ENCODE peak calls at places on chromosomes 4 and X, in ten cellular contexts. J is sciatic nerve; Q is endothelial cell of umbilical vein; H is NCI-H2081 treated with DMSO at 0.1 percent for 48 hours; G is NCI-H2029; T is stimulated activated CD4-positive, alpha-beta T cell treated with anti-CD3 and anti-CD28 coated beads, Interleukin-4, amount 100 ng/mL, for 48 hours; Y is GM04503; F is activated CD4-positive, alpha-beta T cell treated with anti-CD3 and anti-CD28 coated beads for 36 hours; K is NCI-H774; E is astrocyte of the spinal cord. P is an unnamed sample.

GRCh38 chr4:8675383-8675782 is 82.8 kb downstream of the CPZ start:
- DNase-seq in Q (no peak), H (no peak), K (no peak), Y (no peak), E (no peak), J (no peak), G (no peak), F (peak; percentile 10), T (no peak), P (no peak)

GRCh38 chrX:41010188-41010846 is 74.9 kb upstream of the USP9X start:
- DNase-seq in T (peak; percentile 11), E (peak; percentile 86), Q (peak; percentile 91), G (peak; percentile 32), Y (peak; percentile 65), J (peak; percentile 81), H (no peak), F (peak; percentile 65), K (no peak), P (no peak)

GRCh38 chr4:119865389-119865788 is 201.3 kb downstream of the MAD2L1 start:
- DNase-seq in J (no peak), Q (no peak), T (no peak), Y (no peak), H (no peak), G (no peak), E (no peak), F (no peak), K (no peak), P (no peak)

GRCh38 chr4:161762796-161763195 is 401.0 kb downstream of the FSTL5 start:
- DNase-seq in J (no peak), F (no peak), E (peak; percentile 88), T (no peak), G (no peak), Q (peak; percentile 69), K (no peak), Y (peak; percentile 13), H (no peak), P (no peak)

GRCh38 chr4:76192221-76192620 is 21.4 kb downstream of the SCARB2 start:
- DNase-seq in T (no peak), K (no peak), F (no peak), H (no peak), Y (no peak), G (no peak), E (no peak), Q (no peak), J (no peak), P (no peak)

GRCh38 chr4:90503677-90504076 is 376.5 kb downstream of the CCSER1 start:
- DNase-seq in K (no peak), Y (no peak), Q (no peak), F (no peak), T (no peak), G (no peak), J (no peak), E (no peak), H (no peak), P (no peak)

GRCh38 chrX:110402091-110402854 is 43.6 kb downstream of the RTL9 start:
- DNase-seq in Q (no peak), E (peak; percentile 34), K (no peak), T (no peak), F (no peak), H (no peak), G (no peak), Y (no peak), J (no peak), P (peak; percentile 68)

GRCh38 chr4:140047017-140047640 is 106.9 kb downstream of the MAML3 start:
- DNase-seq in H (no peak), K (no peak), E (peak; percentile 24), T (no peak), F (no peak), J (no peak), Y (no peak), Q (peak; percentile 43), G (no peak), P (no peak)

GRCh38 chr4:15926486-15926885 is 12.1 kb downstream of the FGFBP1 start:
- DNase-seq in Y (no peak), F (no peak), T (no peak), E (no peak), J (no peak), H (no peak), G (no peak), K (no peak), Q (no peak), P (no peak)

GRCh38 chrX:13219990-13220764 is 99.7 kb downstream of the ATXN3L start:
- DNase-seq in E (peak; percentile 48), Q (no peak), T (no peak), Y (no peak), H (no peak), G (no peak), F (no peak), K (no peak), J (no peak), P (no peak)

GRCh38 chr4:155632314-155632713 is 34.3 kb upstream of the GUCY1A1 start:
- DNase-seq in Q (no peak), G (no peak), Y (no peak), F (no peak), T (no peak), J (no peak), E (no peak), K (no peak), H (no peak), P (no peak)

GRCh38 chrX:69082055-69082752 is 83.0 kb downstream of the PJA1 start:
- DNase-seq in F (no peak), J (no peak), K (no peak), H (no peak), T (no peak), E (no peak), Q (no peak), G (no peak), Y (no peak), P (no peak)

GRCh38 chr4:41753942-41754341 is 5.4 kb upstream of the PHOX2B start:
- DNase-seq in Y (no peak), Q (no peak), H (no peak), F (no peak), E (no peak), G (no peak), J (no peak), T (no peak), K (no peak), P (no peak)

GRCh38 chr4:85901500-85901899 is 426.6 kb downstream of the ARHGAP24 start:
- DNase-seq in Y (peak; percentile 37), Q (no peak), H (no peak), G (no peak), K (no peak), E (peak; percentile 7), T (no peak), F (no peak), J (no peak), P (no peak)

GRCh38 chr4:47933798-47934197 is 19.4 kb upstream of the NFXL1 start:
- DNase-seq in J (no peak), T (no peak), K (no peak), Y (no peak), H (peak; percentile 6), E (peak; percentile 57), Q (peak; percentile 45), F (no peak), G (peak; percentile 5), P (no peak)

GRCh38 chr4:157674699-157675098 is 454.2 kb downstream of the GRIA2 start:
- DNase-seq in Y (no peak), G (peak; percentile 45), T (peak; percentile 0), H (peak; percentile 10), F (no peak), Q (no peak), K (no peak), E (no peak), J (no peak), P (no peak)

GRCh38 chr4:120659626-120660170 is 262.8 kb downstream of the PRDM5 start:
- DNase-seq in Q (no peak), T (no peak), G (no peak), F (no peak), E (no peak), H (no peak), J (no peak), K (no peak), Y (no peak), P (no peak)

GRCh38 chrX:148380614-148381561 is 119.5 kb upstream of the AFF2 start:
- DNase-seq in Y (peak; percentile 1), K (no peak), G (no peak), Q (no peak), H (no peak), E (no peak), F (peak; percentile 66), J (no peak), T (peak; percentile 30), P (no peak)

GRCh38 chr4:145868637-145869409 is 69.8 kb downstream of the ZNF827 start:
- DNase-seq in K (no peak), J (no peak), Y (no peak), T (no peak), E (peak; percentile 16), H (no peak), G (no peak), F (no peak), Q (peak; percentile 37), P (no peak)

GRCh38 chr4:142567620-142568451 is 278.3 kb downstream of the INPP4B start:
- DNase-seq in K (no peak), H (no peak), E (peak; percentile 28), F (peak; percentile 30), Y (no peak), Q (no peak), J (no peak), G (no peak), T (no peak), P (no peak)

GRCh38 chr4:891747-892146 is 40.4 kb downstream of the GAK start:
- DNase-seq in E (no peak), T (no peak), Y (no peak), G (no peak), K (no peak), H (no peak), F (peak; percentile 63), Q (no peak), J (no peak), P (no peak)

P was measured in HS-27A.